ENCODE peak calls at places on chromosomes 12 and 14, in ten cellular contexts. Y is GM12878; Q is GM23338; C is CD4-positive, alpha-beta memory T cell; P is lung; G is ovary; I is uterus; R is endothelial cell of umbilical vein; X is transverse colon; T is PC-3. F is an unnamed sample.

GRCh38 chr12:30926243-30927209 is at the start of gene TSPAN11:
- DNase-seq in R (peak; percentile 48), I (no peak), C (no peak), Q (peak; percentile 94), X (no peak), G (no peak), P (no peak), T (no peak), Y (no peak), F (no peak)

GRCh38 chr12:118371354-118372282 is 1.1 kb downstream of the TAOK3 start:
- DNase-seq in P (no peak), Y (no peak), Q (peak; percentile 59), G (peak; percentile 41), T (peak; percentile 37), C (no peak), X (peak; percentile 26), I (peak; percentile 24), R (peak; percentile 23), F (peak; percentile 61)

GRCh38 chr12:12278899-12279298 is 12.1 kb upstream of the LRP6 start:
- DNase-seq in X (no peak), R (no peak), Q (no peak), C (no peak), T (no peak), P (no peak), Y (no peak), I (no peak), G (no peak), F (no peak)

GRCh38 chr12:78753058-78753457 is 111.5 kb upstream of the SYT1 start:
- DNase-seq in X (no peak), Y (no peak), P (no peak), C (no peak), G (no peak), Q (no peak), R (no peak), T (no peak), I (no peak), F (no peak)

GRCh38 chr14:61609143-61609851 is 86.0 kb upstream of the HIF1A start:
- DNase-seq in C (no peak), T (peak; percentile 87), Y (no peak), X (no peak), I (peak; percentile 29), R (peak; percentile 87), G (no peak), Q (peak; percentile 84), P (no peak), F (no peak)

GRCh38 chr14:74019743-74020142 is 594 bp downstream of the BBOF1 start:
- DNase-seq in R (peak; percentile 28), Y (no peak), X (no peak), Q (no peak), C (no peak), T (no peak), I (peak; percentile 28), G (no peak), P (no peak), F (no peak)

GRCh38 chr14:73712540-73713141 is 1.5 kb downstream of the PNMA1 start:
- DNase-seq in I (no peak), Q (peak; percentile 61), P (no peak), R (peak; percentile 35), X (no peak), C (peak; percentile 13), G (peak; percentile 27), T (peak; percentile 33), Y (no peak), F (no peak)

GRCh38 chr12:104930388-104931326 is 27.4 kb downstream of the SLC41A2 start:
- DNase-seq in Q (no peak), C (no peak), G (no peak), P (no peak), Y (peak; percentile 90), I (no peak), T (peak; percentile 22), R (peak; percentile 30), X (no peak), F (no peak)

GRCh38 chr12:19674437-19674836 is 235.1 kb downstream of the AEBP2 start:
- DNase-seq in C (no peak), P (no peak), Y (no peak), G (no peak), X (no peak), Q (no peak), I (no peak), T (no peak), R (no peak), F (no peak)

GRCh38 chr12:84150226-84150625 is 762.4 kb downstream of the SLC6A15 start:
- DNase-seq in P (no peak), Q (no peak), R (no peak), Y (no peak), G (no peak), X (no peak), T (no peak), I (no peak), C (no peak), F (no peak)

GRCh38 chr12:29799591-29799990 is 15.8 kb upstream of the TMTC1 start:
- DNase-seq in G (no peak), P (no peak), I (no peak), C (no peak), Y (no peak), R (no peak), Q (no peak), X (no peak), T (no peak), F (no peak)

DNA sequence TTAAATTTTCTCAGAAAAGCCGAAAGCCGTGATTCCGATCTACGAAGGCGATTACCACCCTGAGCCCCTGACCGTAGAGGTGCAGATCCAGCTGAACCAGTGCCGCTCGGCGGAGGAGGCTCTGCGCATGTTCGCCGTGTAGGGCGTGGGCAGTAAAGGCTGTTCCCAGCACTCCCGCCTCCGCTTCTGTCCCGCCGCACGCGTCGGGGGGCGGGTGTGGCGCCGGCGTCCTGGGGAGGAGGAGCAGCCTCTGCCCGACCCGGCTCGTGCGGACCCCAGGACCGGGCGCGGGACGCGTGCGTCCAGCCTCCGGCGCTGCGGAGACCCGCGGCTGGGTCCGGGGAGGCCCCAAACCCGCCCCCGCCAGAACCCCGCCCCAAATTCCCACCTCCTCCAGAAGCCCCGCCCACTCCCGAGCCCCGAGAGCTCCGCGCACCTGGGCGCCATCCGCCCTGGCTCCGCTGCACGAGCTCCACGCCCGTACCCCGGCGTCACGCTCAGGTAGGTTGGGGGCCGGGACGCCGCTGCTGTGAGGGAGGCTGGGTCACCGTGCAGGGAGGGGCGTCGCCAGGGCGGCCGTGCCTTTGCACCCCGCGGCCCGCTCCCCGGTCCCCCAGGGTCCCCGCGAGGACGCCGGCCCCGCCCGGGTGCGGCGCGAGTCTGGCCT is at the start of gene B3GNT4:
- DNase-seq in P (peak; percentile 61), Q (peak; percentile 85), I (no peak), R (peak; percentile 40), G (no peak), T (peak; percentile 72), X (peak; percentile 77), C (peak; percentile 68), Y (no peak), F (no peak)
- H3K4me1 ChIP-seq in P (no peaks in the 10 kb centered on the region), Q (peaks cover 11% of the 10 kb centered on the region), I (no peaks in the 10 kb centered on the region), R (peaks cover 8% of the 10 kb centered on the region), G (peaks cover 2% of the 10 kb centered on the region), T (no peaks in the 10 kb centered on the region), X (peaks cover 22% of the 10 kb centered on the region), C (peaks cover 9% of the 10 kb centered on the region), Y (no peaks in the 10 kb centered on the region), F (no peaks in the 10 kb centered on the region)

DNA sequence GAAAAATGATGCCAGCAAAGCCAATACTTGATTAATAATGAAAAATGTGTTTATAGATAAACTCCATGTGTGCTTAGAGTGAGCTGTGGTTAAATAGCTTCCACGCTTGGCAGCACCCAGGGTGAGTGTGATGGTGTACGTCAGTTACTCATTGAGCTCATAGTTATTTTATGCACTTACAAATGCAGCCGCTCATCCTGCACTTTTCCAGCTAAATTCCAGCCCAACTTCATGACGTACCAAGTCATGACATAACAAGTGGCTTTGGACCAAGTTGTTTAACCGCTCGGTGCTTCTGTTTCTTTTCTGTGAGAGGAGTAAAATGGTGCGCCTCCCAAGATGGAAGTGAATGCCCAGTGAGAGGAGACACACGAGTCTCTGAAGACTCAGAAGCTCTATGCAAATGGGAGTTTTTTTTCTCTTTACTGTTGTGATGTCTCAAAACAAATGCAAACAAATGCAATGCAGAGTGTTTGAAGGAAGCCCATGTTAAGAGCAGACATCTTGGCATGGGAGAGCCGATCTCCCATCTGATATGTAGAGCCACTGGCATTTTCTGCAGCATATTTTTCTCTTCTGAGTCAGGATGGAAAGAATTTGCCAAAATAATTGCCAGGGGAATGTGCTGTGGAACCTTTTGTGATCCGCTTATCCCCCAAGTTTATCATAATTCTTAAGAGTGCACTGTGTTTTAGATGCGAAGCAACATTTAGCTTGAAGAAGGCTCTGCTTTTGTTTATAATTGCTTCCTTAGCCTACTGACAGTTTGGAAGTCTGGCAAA is 72.2 kb downstream of the FBXW8 start:
- DNase-seq in G (no peak), P (no peak), Y (no peak), C (no peak), X (no peak), I (peak; percentile 24), R (no peak), Q (no peak), T (no peak), F (no peak)
- H3K4me1 ChIP-seq in G (no peaks in the 10 kb centered on the region), P (no peaks in the 10 kb centered on the region), Y (peaks cover 7% of the 10 kb centered on the region), C (no peaks in the 10 kb centered on the region), X (no peaks in the 10 kb centered on the region), I (no peaks in the 10 kb centered on the region), R (peaks cover 12% of the 10 kb centered on the region), Q (peaks cover 9% of the 10 kb centered on the region), T (no peaks in the 10 kb centered on the region), F (no peaks in the 10 kb centered on the region)

GRCh38 chr12:79885956-79886490 is 48.9 kb downstream of the PPP1R12A start:
- DNase-seq in Q (no peak), T (no peak), C (no peak), I (no peak), R (peak; percentile 67), G (no peak), Y (no peak), P (no peak), X (no peak), F (no peak)
- H3K4me1 ChIP-seq in Q (peaks cover 17% of the 10 kb centered on the region), T (peaks cover 12% of the 10 kb centered on the region), C (peaks cover 77% of the 10 kb centered on the region), I (peaks cover 5% of the 10 kb centered on the region), R (peaks cover 30% of the 10 kb centered on the region), G (peaks cover 7% of the 10 kb centered on the region), Y (no peaks in the 10 kb centered on the region), P (peaks cover 22% of the 10 kb centered on the region), X (peaks cover 71% of the 10 kb centered on the region), F (peaks cover 64% of the 10 kb centered on the region)

GRCh38 chr14:91175296-91175695 is 61.4 kb downstream of the DGLUCY start:
- DNase-seq in P (no peak), X (no peak), I (no peak), C (no peak), R (no peak), Y (no peak), T (no peak), Q (no peak), G (no peak), F (no peak)

GRCh38 chr14:91177797-91178147 is 63.9 kb downstream of the DGLUCY start:
- DNase-seq in P (no peak), R (no peak), C (no peak), Y (no peak), X (no peak), G (no peak), T (no peak), I (no peak), Q (no peak), F (no peak)

GRCh38 chr14:91175802-91176201 is 61.9 kb downstream of the DGLUCY start:
- DNase-seq in T (no peak), Y (no peak), P (no peak), R (no peak), Q (no peak), I (no peak), C (no peak), G (no peak), X (no peak), F (no peak)

GRCh38 chr14:91173867-91174266 is 60.0 kb downstream of the DGLUCY start:
- DNase-seq in R (no peak), P (no peak), Q (no peak), Y (no peak), I (no peak), C (no peak), X (no peak), T (no peak), G (no peak), F (no peak)

GRCh38 chr14:91177073-91177796 is 63.4 kb downstream of the DGLUCY start:
- DNase-seq in I (peak; percentile 48), Q (peak; percentile 77), T (peak; percentile 89), R (peak; percentile 88), Y (peak; percentile 35), P (peak; percentile 48), C (peak; percentile 77), X (peak; percentile 62), G (no peak), F (peak; percentile 68)
- H3K4me1 ChIP-seq in I (no peaks in the 10 kb centered on the region), Q (no peaks in the 10 kb centered on the region), T (no peaks in the 10 kb centered on the region), R (peaks cover 4% of the 10 kb centered on the region), Y (no peaks in the 10 kb centered on the region), P (no peaks in the 10 kb centered on the region), C (peaks cover 12% of the 10 kb centered on the region), X (peaks cover 18% of the 10 kb centered on the region), G (no peaks in the 10 kb centered on the region), F (no peaks in the 10 kb centered on the region)

F was measured in right atrium auricular region.